ENCODE peak calls at places on chromosome 14, in four cellular contexts. E is GM12891, D is K562, R is GM12878. O is an unnamed sample.

GRCh38 chr14:33590891-33591630 is 359.8 kb downstream of the EGLN3 start:
- DNase-seq in E (no peak), D (no peak), R (no peak), O (no peak)

GRCh38 chr14:50381008-50381407 is 15.7 kb downstream of the CDKL1 start:
- DNase-seq in E (no peak), D (no peak), R (no peak), O (no peak)

GRCh38 chr14:105199093-105199492 is 18.0 kb upstream of the NUDT14 start:
- DNase-seq in E (no peak), D (peak; percentile 51), R (no peak), O (no peak)

GRCh38 chr14:90140298-90140955 is 78.6 kb downstream of the KCNK13 start:
- DNase-seq in E (no peak), D (no peak), R (no peak), O (no peak)

GRCh38 chr14:71400821-71401447 is 493.7 kb downstream of the PCNX1 start:
- DNase-seq in E (no peak), D (no peak), R (peak; percentile 40), O (no peak)

GRCh38 chr14:20494935-20495766 is 10.2 kb upstream of the RNASE10 start:
- DNase-seq in E (no peak), D (no peak), R (no peak), O (no peak)

GRCh38 chr14:23285530-23286019 is 357 bp downstream of the HOMEZ start:
- DNase-seq in E (no peak), D (no peak), R (no peak), O (no peak)

GRCh38 chr14:54754116-54754622 is 148.5 kb downstream of the GCH1 start:
- DNase-seq in E (no peak), D (no peak), R (no peak), O (no peak)

DNA sequence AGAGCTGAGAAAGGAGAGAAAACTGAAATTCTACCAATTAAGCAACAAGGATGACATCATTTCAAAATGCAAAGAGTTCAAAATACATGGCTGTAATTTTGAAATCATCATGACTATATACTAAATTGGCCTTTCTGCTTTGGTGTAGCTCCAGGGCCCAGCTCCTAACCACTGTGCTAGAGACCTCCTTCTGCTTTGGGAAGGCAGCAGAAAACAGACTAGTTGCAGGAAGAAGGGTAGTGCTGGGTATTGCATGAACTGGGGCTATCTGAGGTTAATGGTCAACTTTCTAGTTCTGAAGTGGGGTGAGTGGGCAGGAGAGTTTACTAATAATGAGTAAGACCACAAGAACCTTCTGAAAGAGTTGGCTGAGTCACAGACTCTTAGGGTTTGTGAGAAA is 66.2 kb downstream of the PTGER2 start:
- DNase-seq in E (peak; percentile 6), D (no peak), R (peak; percentile 25), O (no peak)
- TF ChIP-seq SPI1 in E (no peak), D (no peak), R (no peak), O (no peak)

GRCh38 chr14:95510804-95511203 is 5.6 kb downstream of the SYNE3 start:
- DNase-seq in E (no peak), D (no peak), R (no peak), O (no peak)
- TF ChIP-seq SPI1 in E (no peak), D (no peak), R (no peak), O (no peak)

GRCh38 chr14:68113328-68113930 is 293.9 kb downstream of the RAD51B start:
- DNase-seq in E (no peak), D (no peak), R (no peak), O (no peak)
- TF ChIP-seq SPI1 in E (no peak), D (no peak), R (no peak), O (no peak)

GRCh38 chr14:104149617-104150141 is 11.3 kb downstream of the KIF26A start:
- DNase-seq in E (no peak), D (no peak), R (no peak), O (no peak)
- TF ChIP-seq SPI1 in E (no peak), D (no peak), R (no peak), O (no peak)

DNA sequence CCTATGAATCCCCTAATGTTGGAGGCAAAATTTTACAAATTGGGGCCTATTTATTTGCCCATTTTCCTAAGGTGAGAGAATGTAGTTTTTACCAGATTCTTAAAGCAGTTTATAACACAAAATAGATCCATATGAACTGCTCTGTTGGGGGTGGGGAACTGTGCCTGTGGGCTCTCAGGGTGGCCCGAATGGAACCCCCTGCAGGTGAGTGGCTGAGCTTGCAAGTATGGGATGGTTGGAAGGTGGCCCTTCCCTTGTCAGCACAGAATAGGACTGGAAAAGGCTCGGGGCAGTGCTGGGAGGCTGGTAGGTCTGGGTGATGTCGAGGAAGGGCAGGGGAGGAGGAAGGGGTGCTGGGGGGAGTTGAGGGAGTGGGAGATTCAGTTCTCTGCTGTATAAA is 4.9 kb downstream of the VSX2 start:
- DNase-seq in E (no peak), D (peak; percentile 25), R (no peak), O (no peak)
- TF ChIP-seq SPI1 in E (no peak), D (no peak), R (no peak), O (no peak)

DNA sequence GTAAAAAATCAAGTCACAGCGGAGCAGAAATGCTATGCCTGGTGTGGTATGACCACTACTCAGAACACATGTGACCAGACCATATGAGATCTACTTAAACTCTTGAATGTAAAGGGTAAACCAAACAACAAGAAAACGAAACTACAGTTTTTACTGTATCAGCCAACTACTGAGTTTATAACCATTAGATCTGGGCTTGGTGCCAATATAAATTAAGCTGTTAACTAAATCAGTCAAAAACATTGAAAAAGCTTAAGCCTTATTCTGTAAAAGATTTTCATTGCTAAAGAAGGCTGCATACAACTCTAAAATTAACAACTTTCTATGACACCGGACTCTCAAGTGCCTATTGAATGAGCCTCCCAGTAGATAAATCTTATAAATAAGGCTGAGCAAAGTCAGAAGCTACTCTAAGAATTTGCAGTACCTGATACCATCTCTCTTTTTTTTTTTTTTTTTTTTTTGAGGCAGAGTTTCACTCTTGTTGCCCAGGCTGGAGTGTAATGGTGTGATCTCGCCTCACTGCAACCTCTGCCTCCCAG is 35.4 kb downstream of the SPTLC2 start:
- DNase-seq in E (peak; percentile 17), D (no peak), R (peak; percentile 66), O (no peak)
- TF ChIP-seq SPI1 in E (no peak), D (no peak), R (no peak), O (no peak)

GRCh38 chr14:52325126-52325525 is 11.0 kb downstream of the PTGER2 start:
- DNase-seq in E (no peak), D (no peak), R (peak; percentile 92), O (peak; percentile 72)
- TF ChIP-seq SPI1 in E (peak; percentile 91), D (no peak), R (peak; percentile 90), O (peak; percentile 71)

GRCh38 chr14:61128382-61129167 is 147.5 kb downstream of the SLC38A6 start:
- DNase-seq in E (no peak), D (no peak), R (no peak), O (no peak)

GRCh38 chr14:61127099-61127498 is 146.1 kb downstream of the SLC38A6 start:
- DNase-seq in E (no peak), D (no peak), R (no peak), O (no peak)

GRCh38 chr14:61125314-61126082 is 144.5 kb downstream of the SLC38A6 start:
- DNase-seq in E (no peak), D (no peak), R (no peak), O (no peak)

GRCh38 chr14:61129168-61129745 is 148.2 kb downstream of the SLC38A6 start:
- DNase-seq in E (no peak), D (no peak), R (no peak), O (no peak)

GRCh38 chr14:61126083-61126962 is 145.3 kb downstream of the SLC38A6 start:
- DNase-seq in E (no peak), D (no peak), R (no peak), O (no peak)
- TF ChIP-seq SPI1 in E (no peak), D (no peak), R (no peak), O (no peak)

DNA sequence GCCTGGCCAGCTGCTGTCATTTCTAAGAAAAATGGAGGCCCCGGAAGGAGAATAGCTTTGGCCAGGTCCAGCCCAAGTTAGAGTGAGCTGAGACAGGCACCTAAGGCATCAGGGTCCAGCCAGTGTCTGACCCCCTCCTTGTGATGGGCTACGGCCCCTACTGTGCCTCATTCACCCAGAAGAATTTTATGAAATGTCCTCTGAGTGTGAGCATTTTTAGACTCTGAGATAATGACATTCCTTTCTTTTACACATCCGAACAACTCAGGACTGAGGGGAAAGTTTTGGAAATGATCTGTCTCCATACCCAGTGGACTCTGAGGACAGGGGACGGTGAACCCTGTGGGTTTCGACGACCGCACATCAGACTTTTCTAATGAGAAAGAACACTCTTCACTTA is 50.4 kb downstream of the SLC24A4 start:
- DNase-seq in E (no peak), D (no peak), R (no peak), O (no peak)
- TF ChIP-seq SPI1 in E (no peak), D (no peak), R (no peak), O (no peak)